ENCODE peak calls at places on chromosomes 7 and 10, in six cellular contexts. A, Q, U, N, B and E are unnamed samples.

GRCh38 chr7:81470084-81470723 is 299.6 kb downstream of the HGF start:
- DNase-seq in Q (peak), A (peak), B (peak), U (peak), N (peak), E (peak)

GRCh38 chr10:71844695-71845094 is 6.4 kb downstream of the PSAP start:
- DNase-seq in N (no peak), Q (no peak), A (no peak), U (no peak), B (no peak), E (no peak)

GRCh38 chr7:105876964-105877601 is 684 bp upstream of the ATXN7L1 start:
- DNase-seq in A (peak), Q (peak), U (peak), B (peak), N (peak), E (peak)

GRCh38 chr7:107890962-107891618 is at the start of gene DLD:
- DNase-seq in B (peak), U (peak), N (peak), A (peak), Q (peak), E (peak)

GRCh38 chr10:119595715-119596515 is 849 bp downstream of the TIAL1 start:
- DNase-seq in Q (peak), B (no peak), U (no peak), A (peak), N (peak), E (peak)

GRCh38 chr10:88088441-88089340 is 225.3 kb downstream of the PTEN start:
- DNase-seq in B (no peak), A (no peak), U (no peak), N (no peak), Q (no peak), E (no peak)

GRCh38 chr10:80988755-80989154 is 451.1 kb downstream of the SH2D4B start:
- DNase-seq in U (no peak), B (no peak), Q (no peak), N (no peak), A (no peak), E (no peak)

GRCh38 chr10:93081834-93082233 is 8.1 kb downstream of the CYP26A1 start:
- DNase-seq in U (no peak), Q (peak), B (no peak), N (no peak), A (peak), E (peak)

GRCh38 chr7:101598981-101599681 is 30.0 kb downstream of the MYL10 start:
- DNase-seq in A (no peak), U (no peak), N (no peak), Q (no peak), B (no peak), E (peak)

GRCh38 chr7:47551550-47552121 is 30.3 kb downstream of the TNS3 start:
- DNase-seq in Q (no peak), U (no peak), A (no peak), B (no peak), N (no peak), E (no peak)

GRCh38 chr7:36127075-36127740 is 25.8 kb upstream of the EEPD1 start:
- DNase-seq in A (peak), Q (no peak), U (no peak), N (peak), B (no peak), E (no peak)

GRCh38 chr7:24587853-24588252 is 14.6 kb downstream of the PALS2 start:
- DNase-seq in U (peak), A (no peak), N (peak), Q (peak), B (no peak), E (peak)

GRCh38 chr7:28530175-28531142 is 118.1 kb downstream of the CREB5 start:
- DNase-seq in N (peak), Q (no peak), B (no peak), U (no peak), A (peak), E (no peak)

GRCh38 chr10:119348516-119349240 is 141.3 kb downstream of the GRK5 start:
- DNase-seq in B (no peak), A (peak), Q (no peak), U (no peak), N (no peak), E (no peak)

GRCh38 chr10:126701526-126701925 is 31.0 kb upstream of the C10orf90 start:
- DNase-seq in U (no peak), Q (no peak), A (no peak), N (no peak), B (no peak), E (no peak)

GRCh38 chr10:88147000-88147798 is 283.8 kb downstream of the PTEN start:
- DNase-seq in A (no peak), U (no peak), B (no peak), N (no peak), Q (no peak), E (no peak)

GRCh38 chr7:127897704-127898454 is 133.4 kb downstream of the LRRC4 start:
- DNase-seq in B (no peak), U (no peak), A (peak), N (no peak), Q (no peak), E (no peak)

GRCh38 chr10:71247804-71248203 is 35.4 kb downstream of the UNC5B start:
- DNase-seq in A (no peak), U (no peak), Q (no peak), N (no peak), B (no peak), E (no peak)

GRCh38 chr10:86311176-86311575 is 55.4 kb downstream of the GRID1 start:
- DNase-seq in N (no peak), B (no peak), U (no peak), Q (peak), A (no peak), E (no peak)

GRCh38 chr10:58243269-58243668 is 24.4 kb downstream of the IPMK start:
- DNase-seq in U (no peak), B (no peak), Q (no peak), N (no peak), A (no peak), E (no peak)
- H4K91ac ChIP-seq in U (no peak), B (no peak), Q (no peak), N (no peak), A (no peak), E (no peak)

GRCh38 chr7:5403442-5403841 is 20.2 kb downstream of the TNRC18 start:
- DNase-seq in N (no peak), B (no peak), A (no peak), U (no peak), Q (no peak), E (no peak)

GRCh38 chr7:5408777-5409176 is 14.9 kb downstream of the TNRC18 start:
- DNase-seq in N (peak), A (peak), U (no peak), B (no peak), Q (no peak), E (no peak)

GRCh38 chr7:5406957-5407930 is 16.4 kb downstream of the TNRC18 start:
- DNase-seq in Q (peak), U (no peak), B (peak), N (no peak), A (no peak), E (no peak)
- H2BK5ac ChIP-seq in Q (no peak), U (no peak), B (peak), N (no peak), A (no peak), E (peak)

GRCh38 chr10:96511044-96511945 is 2.4 kb downstream of the TLL2 start:
- DNase-seq in Q (peak), A (peak), U (no peak), B (peak), N (peak), E (peak)

GRCh38 chr10:96516337-96516736 is 2.6 kb upstream of the TLL2 start:
- DNase-seq in Q (no peak), A (no peak), B (no peak), N (no peak), U (no peak), E (no peak)

GRCh38 chr10:96512997-96513685 is 585 bp downstream of the TLL2 start:
- DNase-seq in B (no peak), Q (peak), U (no peak), A (peak), N (peak), E (peak)

GRCh38 chr10:96512524-96512991 is 1.2 kb downstream of the TLL2 start:
- DNase-seq in A (peak), B (peak), N (peak), Q (peak), U (no peak), E (peak)

DNA sequence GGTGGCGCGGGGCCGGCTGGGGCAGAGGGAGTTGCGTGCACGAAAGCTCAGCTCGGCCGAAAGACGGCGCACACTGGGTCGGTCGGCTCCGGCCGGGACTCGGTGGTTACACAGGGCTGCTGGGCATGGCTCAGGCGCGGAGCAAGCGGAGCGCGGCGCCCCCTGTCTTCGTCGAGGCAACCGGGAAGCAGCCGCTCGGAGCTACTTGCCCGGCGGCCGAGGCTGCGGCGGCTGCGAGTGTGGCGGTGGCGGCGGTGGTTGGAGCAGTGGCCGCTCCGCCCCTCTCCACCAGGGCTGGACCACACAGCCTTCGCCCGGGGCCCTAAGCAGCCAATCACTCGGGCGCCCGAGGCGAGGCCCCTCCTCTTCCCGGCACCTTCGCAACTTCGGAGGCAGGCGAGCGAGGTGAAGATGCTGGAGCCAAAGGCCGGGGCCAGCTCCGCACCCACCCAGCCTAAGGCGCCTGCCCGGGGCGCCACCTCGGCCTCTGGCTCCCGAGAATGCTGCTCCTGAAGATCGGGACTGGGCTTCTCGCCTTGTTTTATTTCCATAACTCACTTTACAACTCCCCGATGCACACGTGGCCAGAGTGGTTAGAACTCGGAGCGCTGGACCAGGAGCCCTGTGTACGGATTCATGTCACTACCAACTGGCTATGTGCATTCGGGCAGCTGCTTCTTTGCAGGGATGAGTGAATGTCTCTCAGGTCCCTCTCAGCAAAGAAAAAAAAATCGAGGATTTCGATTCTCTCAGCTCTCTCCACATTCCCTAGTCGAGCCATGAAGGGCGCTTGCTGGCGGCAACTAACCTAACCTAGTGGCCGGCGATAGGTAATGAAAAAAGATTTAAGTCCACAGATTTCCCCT is at the start of gene TLL2:
- DNase-seq in Q (peak), N (peak), B (peak), U (peak), A (peak), E (peak)
- H3K9ac ChIP-seq in Q (no peak), N (peak), B (peak), U (peak), A (no peak), E (no peak)

DNA sequence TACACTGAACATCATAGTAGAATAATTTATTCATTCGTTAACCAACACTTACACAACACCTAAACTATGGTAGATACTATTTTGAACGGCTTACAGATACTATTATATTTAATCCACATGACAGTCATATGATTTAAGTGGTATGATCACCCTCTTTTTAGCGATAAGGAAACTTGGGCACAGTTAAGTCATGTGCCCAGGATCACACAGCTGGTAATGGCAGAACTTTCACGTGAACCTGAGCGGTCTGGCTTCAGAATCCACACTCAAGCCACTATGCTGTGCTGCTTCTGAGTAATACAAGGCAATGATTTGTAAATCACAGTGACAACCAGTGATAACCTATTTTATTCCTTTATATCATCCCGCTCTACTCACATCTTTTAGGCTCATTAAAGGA is 99.1 kb downstream of the CELF2 start:
- DNase-seq in A (no peak), U (no peak), Q (no peak), N (no peak), B (no peak), E (no peak)
- H4K91ac ChIP-seq in A (no peak), U (no peak), Q (no peak), N (no peak), B (no peak), E (no peak)

DNA sequence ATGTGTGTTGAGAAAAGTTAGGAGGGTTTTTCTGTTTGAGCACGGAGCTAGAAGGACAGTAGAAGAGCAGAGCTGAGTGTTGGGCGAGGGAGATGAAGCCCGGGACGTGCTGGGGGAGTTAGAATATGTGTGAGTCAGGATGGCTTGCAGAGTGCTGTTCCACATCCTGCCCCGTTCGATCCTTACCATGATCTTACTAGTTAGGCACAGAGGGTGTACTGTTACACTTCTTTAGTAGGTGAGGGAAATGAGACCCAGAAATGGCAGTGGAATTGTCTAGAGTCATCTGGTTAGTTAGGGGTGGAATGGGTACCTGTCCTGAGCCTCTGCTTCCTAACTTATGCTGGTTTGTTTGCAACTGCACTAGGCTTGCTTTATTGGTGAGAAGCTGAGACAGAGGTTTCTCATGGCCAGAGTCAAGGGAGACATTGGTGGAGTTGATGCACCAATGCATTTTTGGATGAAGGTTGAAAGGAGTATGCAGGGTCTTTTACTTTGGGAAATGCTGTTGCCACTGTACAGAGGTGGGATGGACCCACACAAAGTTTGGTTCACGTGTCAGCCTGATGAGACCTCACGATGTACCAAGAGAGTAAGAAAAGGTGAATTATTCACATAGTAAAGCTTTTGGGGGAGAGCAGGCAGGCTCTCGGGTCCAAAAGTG is 42.4 kb downstream of the CCNY start:
- DNase-seq in U (no peak), B (no peak), N (peak), A (peak), Q (no peak), E (no peak)
- H2BK5ac ChIP-seq in U (no peak), B (peak), N (no peak), A (peak), Q (no peak), E (no peak)

DNA sequence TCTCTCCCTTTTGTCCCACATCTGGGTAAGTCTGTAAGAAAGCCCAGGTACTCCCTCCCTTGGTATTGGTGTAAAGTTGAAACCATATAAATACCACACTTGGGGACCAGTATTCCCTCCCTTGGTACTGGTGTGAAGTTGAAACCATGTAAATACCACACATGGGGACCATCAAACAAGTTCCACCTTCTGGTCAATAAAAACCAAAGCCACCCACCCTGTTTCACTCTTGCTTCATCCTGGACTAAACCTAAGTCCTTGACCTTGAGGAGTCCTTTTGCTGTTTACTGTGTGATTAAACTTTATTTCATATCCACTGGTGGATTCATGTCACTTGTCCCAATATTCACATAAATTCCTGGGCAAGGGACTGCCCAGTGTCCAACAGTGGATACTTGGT is 8.4 kb downstream of the P4HA1 start:
- DNase-seq in U (no peak), B (no peak), A (no peak), Q (no peak), N (peak), E (no peak)
- H3K9ac ChIP-seq in U (no peak), B (no peak), A (no peak), Q (no peak), N (no peak), E (no peak)

GRCh38 chr10:49396666-49396999 is 744 bp upstream of the DRGX start:
- DNase-seq in A (no peak), B (no peak), U (no peak), N (no peak), Q (no peak), E (no peak)

GRCh38 chr10:49395741-49396665 is at the start of gene DRGX:
- DNase-seq in B (no peak), U (peak), N (no peak), A (no peak), Q (no peak), E (no peak)

GRCh38 chr10:49398986-49399385 is 3.1 kb upstream of the DRGX start:
- DNase-seq in U (no peak), N (no peak), Q (no peak), B (no peak), A (no peak), E (no peak)

GRCh38 chr10:49398000-49398861 is 2.3 kb upstream of the DRGX start:
- DNase-seq in Q (peak), U (peak), A (peak), B (no peak), N (peak), E (no peak)

DNA sequence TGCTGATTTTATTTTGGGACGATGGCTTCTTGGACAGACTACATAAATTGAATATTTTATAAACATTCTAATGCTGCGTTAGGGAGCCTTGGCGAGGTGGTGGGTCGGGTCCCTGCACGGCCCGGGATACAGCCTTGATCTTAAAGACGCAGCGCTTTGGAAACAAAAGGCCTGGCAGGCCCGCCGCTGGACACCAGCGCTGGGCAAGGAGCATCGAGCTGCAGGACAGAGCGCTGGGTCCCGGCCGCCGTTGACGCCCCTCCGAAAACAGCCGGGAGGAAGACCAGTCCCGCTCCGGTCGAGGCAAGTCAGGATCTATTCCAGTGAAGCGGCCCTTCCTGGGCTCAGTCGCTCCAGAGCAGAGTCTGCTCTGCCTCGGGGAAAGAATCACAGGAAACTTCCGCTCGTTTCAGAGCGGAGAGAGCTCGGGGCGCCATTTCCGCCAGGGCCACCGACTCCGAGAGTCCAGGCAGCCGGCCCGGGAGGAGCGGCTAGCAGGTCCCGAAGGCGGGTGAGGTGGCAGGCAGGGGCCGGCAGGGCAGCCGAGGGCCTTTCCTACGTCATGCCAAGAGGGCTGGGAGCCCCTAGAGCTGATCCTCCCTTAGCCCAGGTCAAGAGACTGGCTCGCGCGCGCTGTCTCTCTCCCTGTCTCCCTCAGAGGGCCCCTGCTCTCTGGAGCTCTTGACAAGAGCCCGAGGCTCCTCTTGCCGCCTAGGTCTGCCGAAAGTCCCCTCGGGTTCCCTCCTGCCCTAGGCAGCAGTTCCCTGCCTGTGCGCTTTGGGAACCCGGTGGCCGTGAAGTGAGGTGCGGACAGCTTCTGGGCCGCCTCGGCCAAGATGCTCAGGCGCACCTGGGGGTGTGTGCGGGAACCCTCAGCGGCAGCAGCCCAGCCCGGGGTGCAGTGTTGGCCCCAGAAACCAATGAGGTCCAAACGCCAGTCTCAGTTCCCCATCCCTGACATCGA is 1.4 kb upstream of the DRGX start:
- DNase-seq in B (no peak), U (peak), N (no peak), Q (peak), A (no peak), E (no peak)
- H4K91ac ChIP-seq in B (no peak), U (no peak), N (no peak), Q (no peak), A (no peak), E (no peak)

GRCh38 chr10:67851229-67851628 is 13.2 kb upstream of the DNAJC12 start:
- DNase-seq in Q (no peak), U (no peak), N (no peak), B (no peak), A (no peak), E (no peak)

GRCh38 chr10:67853512-67853911 is 15.5 kb upstream of the DNAJC12 start:
- DNase-seq in Q (no peak), B (no peak), N (no peak), A (no peak), U (no peak), E (no peak)

GRCh38 chr10:67849331-67850011 is 11.5 kb upstream of the DNAJC12 start:
- DNase-seq in A (peak), N (peak), B (peak), U (peak), Q (peak), E (peak)
- H2BK5ac ChIP-seq in A (peak), N (peak), B (peak), U (no peak), Q (no peak), E (peak)